ENCODE peak calls at places on chromosomes 2 and 18, in six cellular contexts. One of them, this sample, is unnamed.

GRCh38 chr18:5029622-5030021 is 167.4 kb downstream of the AKAIN1 start:
- DNase-seq in H1: no peak
- DNase-seq in K562: no peak
- DNase-seq in HCT116: no peak
- DNase-seq in GM12878: no peak
- DNase-seq in HepG2: no peak
- DNase-seq in this sample: no peak

GRCh38 chr18:75161629-75162028 is 47.3 kb downstream of the PTGR3 start:
- DNase-seq in H1: no peak
- DNase-seq in K562: peak
- DNase-seq in HCT116: peak
- DNase-seq in GM12878: no peak
- DNase-seq in HepG2: peak
- DNase-seq in this sample: peak

GRCh38 chr18:13216732-13217465 is 1.7 kb upstream of the LDLRAD4 start:
- DNase-seq in H1: peak
- DNase-seq in K562: no peak
- DNase-seq in HCT116: no peak
- DNase-seq in GM12878: no peak
- DNase-seq in HepG2: no peak
- DNase-seq in this sample: peak

GRCh38 chr2:29202819-29203495 is 87.7 kb downstream of the CLIP4 start:
- DNase-seq in H1: no peak
- DNase-seq in K562: no peak
- DNase-seq in HCT116: no peak
- DNase-seq in GM12878: no peak
- DNase-seq in HepG2: no peak
- DNase-seq in this sample: no peak

GRCh38 chr2:164661349-164661748 is 40.1 kb upstream of the GRB14 start:
- DNase-seq in H1: no peak
- DNase-seq in K562: no peak
- DNase-seq in HCT116: no peak
- DNase-seq in GM12878: no peak
- DNase-seq in HepG2: no peak
- DNase-seq in this sample: no peak

GRCh38 chr2:165857881-165858280 is 63.8 kb upstream of the GALNT3 start:
- DNase-seq in H1: no peak
- DNase-seq in K562: no peak
- DNase-seq in HCT116: no peak
- DNase-seq in GM12878: no peak
- DNase-seq in HepG2: no peak
- DNase-seq in this sample: no peak

GRCh38 chr18:61731693-61732376 is 161.0 kb downstream of the RNF152 start:
- DNase-seq in H1: no peak
- DNase-seq in K562: no peak
- DNase-seq in HCT116: no peak
- DNase-seq in GM12878: no peak
- DNase-seq in HepG2: no peak
- DNase-seq in this sample: no peak

GRCh38 chr2:61764035-61764800 is 89.6 kb downstream of the FAM161A start:
- DNase-seq in H1: peak
- DNase-seq in K562: peak
- DNase-seq in HCT116: peak
- DNase-seq in GM12878: peak
- DNase-seq in HepG2: peak
- DNase-seq in this sample: peak

GRCh38 chr2:59314367-59314766 is 1073.2 kb upstream of the FANCL start:
- DNase-seq in H1: no peak
- DNase-seq in K562: no peak
- DNase-seq in HCT116: no peak
- DNase-seq in GM12878: no peak
- DNase-seq in HepG2: no peak
- DNase-seq in this sample: no peak

GRCh38 chr18:13611616-13612110 is 114.7 kb downstream of the FAM210A start:
- DNase-seq in H1: no peak
- DNase-seq in K562: no peak
- DNase-seq in HCT116: no peak
- DNase-seq in GM12878: no peak
- DNase-seq in HepG2: no peak
- DNase-seq in this sample: peak

GRCh38 chr2:188786368-188786781 is 187.8 kb upstream of the COL3A1 start:
- DNase-seq in H1: no peak
- DNase-seq in K562: no peak
- DNase-seq in HCT116: peak
- DNase-seq in GM12878: no peak
- DNase-seq in HepG2: no peak
- DNase-seq in this sample: no peak

GRCh38 chr2:234955091-234955511 is 3.3 kb downstream of the SH3BP4 start:
- DNase-seq in H1: no peak
- DNase-seq in K562: no peak
- DNase-seq in HCT116: no peak
- DNase-seq in GM12878: no peak
- DNase-seq in HepG2: no peak
- DNase-seq in this sample: no peak

GRCh38 chr18:14942275-14942674 is 194.3 kb downstream of the ANKRD30B start:
- DNase-seq in H1: no peak
- DNase-seq in K562: no peak
- DNase-seq in HCT116: no peak
- DNase-seq in GM12878: no peak
- DNase-seq in HepG2: no peak
- DNase-seq in this sample: no peak

GRCh38 chr18:8367217-8367988 is 241.8 kb upstream of the RAB12 start:
- DNase-seq in H1: peak
- DNase-seq in K562: peak
- DNase-seq in HCT116: peak
- DNase-seq in GM12878: no peak
- DNase-seq in HepG2: no peak
- DNase-seq in this sample: peak

DNA sequence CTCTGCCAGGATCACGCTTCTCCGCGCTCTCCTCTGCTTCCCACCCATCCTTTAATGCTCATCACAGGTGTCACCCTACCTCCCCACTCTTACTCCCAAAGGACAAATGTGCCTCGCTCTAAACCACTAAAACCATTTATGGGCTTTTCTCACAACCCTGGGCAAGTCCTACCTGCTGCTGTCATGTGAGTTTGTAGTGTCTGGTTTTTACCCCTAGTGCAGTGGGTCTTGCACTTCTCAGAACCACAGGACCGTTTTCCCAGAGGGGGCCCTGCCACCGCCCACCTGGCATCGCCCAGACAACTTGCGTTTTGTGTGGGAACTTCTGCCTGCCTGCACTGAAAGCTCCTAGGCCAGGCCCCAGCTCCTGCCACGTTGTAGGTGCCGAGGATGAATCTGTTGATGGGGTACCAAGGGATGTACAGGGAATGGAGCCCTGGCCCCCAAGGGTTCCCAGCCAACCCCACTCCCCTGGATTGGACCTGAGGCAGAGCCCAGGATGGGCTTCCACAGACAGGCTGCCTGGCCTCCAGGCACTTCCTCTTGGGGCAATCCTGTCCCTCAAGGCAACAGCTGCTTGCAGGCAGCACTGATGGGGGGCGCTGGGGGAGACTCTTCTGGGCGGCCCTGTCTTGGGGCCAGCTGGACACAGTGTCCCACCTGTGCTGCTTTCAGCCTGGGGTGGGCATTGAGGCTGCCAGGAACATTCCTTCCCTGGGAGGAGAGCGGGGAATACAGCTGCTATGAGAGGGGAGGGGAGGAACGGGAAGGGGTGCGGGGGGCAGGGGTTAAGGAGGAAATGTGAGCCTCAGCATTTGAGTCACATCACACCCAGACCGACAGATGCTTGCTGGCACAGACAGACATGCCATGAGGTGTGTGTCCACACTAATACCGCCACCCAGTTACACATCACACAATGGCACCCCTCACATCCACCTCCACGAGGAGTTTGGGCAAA is 176.3 kb downstream of the ZFP36L2 start:
- DNase-seq in H1: no peak
- DNase-seq in K562: no peak
- DNase-seq in HCT116: no peak
- DNase-seq in GM12878: no peak
- DNase-seq in HepG2: no peak
- DNase-seq in this sample: no peak
- TF ChIP-seq JUND in H1: no peak
- TF ChIP-seq JUND in K562: no peak
- TF ChIP-seq JUND in HCT116: no peak
- TF ChIP-seq JUND in GM12878: no peak
- TF ChIP-seq JUND in HepG2: no peak
- TF ChIP-seq JUND in this sample: no peak

DNA sequence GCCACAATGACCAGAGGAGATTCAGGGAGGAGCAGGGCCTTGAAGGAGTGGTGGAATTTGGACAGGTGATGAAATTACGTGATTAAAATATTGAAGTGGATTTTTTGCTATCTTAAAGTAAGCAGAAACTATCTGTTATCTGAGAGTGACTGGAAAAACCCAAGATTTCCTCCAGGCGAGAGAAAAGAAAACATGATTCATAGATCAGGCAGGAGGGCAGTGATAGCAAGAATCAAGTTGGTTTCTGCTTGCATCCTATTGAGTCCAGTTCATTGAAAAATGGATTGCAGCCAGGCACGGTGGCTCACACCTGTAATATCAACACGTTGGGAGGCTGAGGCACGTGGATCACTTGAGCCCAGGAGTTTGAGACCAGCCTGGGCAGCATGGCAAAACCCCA is 127.8 kb downstream of the NXPH2 start:
- DNase-seq in H1: no peak
- DNase-seq in K562: no peak
- DNase-seq in HCT116: no peak
- DNase-seq in GM12878: no peak
- DNase-seq in HepG2: no peak
- DNase-seq in this sample: no peak
- TF ChIP-seq JUND in H1: no peak
- TF ChIP-seq JUND in K562: no peak
- TF ChIP-seq JUND in HCT116: no peak
- TF ChIP-seq JUND in GM12878: no peak
- TF ChIP-seq JUND in HepG2: no peak
- TF ChIP-seq JUND in this sample: no peak

GRCh38 chr2:127829845-127830246 is 18.9 kb upstream of the WDR33 start:
- DNase-seq in H1: no peak
- DNase-seq in K562: no peak
- DNase-seq in HCT116: no peak
- DNase-seq in GM12878: peak
- DNase-seq in HepG2: no peak
- DNase-seq in this sample: no peak
- TF ChIP-seq JUND in H1: no peak
- TF ChIP-seq JUND in K562: no peak
- TF ChIP-seq JUND in HCT116: no peak
- TF ChIP-seq JUND in GM12878: no peak
- TF ChIP-seq JUND in HepG2: no peak
- TF ChIP-seq JUND in this sample: no peak

GRCh38 chr2:25856377-25856776 is 21.9 kb downstream of the ASXL2 start:
- DNase-seq in H1: peak
- DNase-seq in K562: peak
- DNase-seq in HCT116: no peak
- DNase-seq in GM12878: no peak
- DNase-seq in HepG2: no peak
- DNase-seq in this sample: no peak

GRCh38 chr2:25854613-25855012 is 23.7 kb downstream of the ASXL2 start:
- DNase-seq in H1: no peak
- DNase-seq in K562: no peak
- DNase-seq in HCT116: no peak
- DNase-seq in GM12878: no peak
- DNase-seq in HepG2: no peak
- DNase-seq in this sample: no peak

GRCh38 chr2:25851740-25852503 is 26.4 kb downstream of the ASXL2 start:
- DNase-seq in H1: no peak
- DNase-seq in K562: peak
- DNase-seq in HCT116: peak
- DNase-seq in GM12878: peak
- DNase-seq in HepG2: peak
- DNase-seq in this sample: peak

GRCh38 chr2:25855065-25855464 is 23.2 kb downstream of the ASXL2 start:
- DNase-seq in H1: no peak
- DNase-seq in K562: no peak
- DNase-seq in HCT116: no peak
- DNase-seq in GM12878: no peak
- DNase-seq in HepG2: no peak
- DNase-seq in this sample: no peak

GRCh38 chr2:25853038-25853638 is 25.1 kb downstream of the ASXL2 start:
- DNase-seq in H1: no peak
- DNase-seq in K562: peak
- DNase-seq in HCT116: no peak
- DNase-seq in GM12878: no peak
- DNase-seq in HepG2: no peak
- DNase-seq in this sample: no peak
- TF ChIP-seq JUND in H1: no peak
- TF ChIP-seq JUND in K562: no peak
- TF ChIP-seq JUND in HCT116: no peak
- TF ChIP-seq JUND in GM12878: no peak
- TF ChIP-seq JUND in HepG2: no peak
- TF ChIP-seq JUND in this sample: no peak

GRCh38 chr2:68837861-68838341 is 33.3 kb downstream of the BMP10 start:
- DNase-seq in H1: no peak
- DNase-seq in K562: no peak
- DNase-seq in HCT116: no peak
- DNase-seq in GM12878: peak
- DNase-seq in HepG2: no peak
- DNase-seq in this sample: peak

GRCh38 chr2:68834737-68835136 is 36.5 kb downstream of the BMP10 start:
- DNase-seq in H1: no peak
- DNase-seq in K562: peak
- DNase-seq in HCT116: no peak
- DNase-seq in GM12878: no peak
- DNase-seq in HepG2: no peak
- DNase-seq in this sample: no peak

GRCh38 chr2:68837164-68837860 is 33.9 kb downstream of the BMP10 start:
- DNase-seq in H1: peak
- DNase-seq in K562: peak
- DNase-seq in HCT116: peak
- DNase-seq in GM12878: peak
- DNase-seq in HepG2: peak
- DNase-seq in this sample: peak

GRCh38 chr2:68833162-68833561 is 38.0 kb downstream of the BMP10 start:
- DNase-seq in H1: no peak
- DNase-seq in K562: no peak
- DNase-seq in HCT116: no peak
- DNase-seq in GM12878: no peak
- DNase-seq in HepG2: no peak
- DNase-seq in this sample: no peak

DNA sequence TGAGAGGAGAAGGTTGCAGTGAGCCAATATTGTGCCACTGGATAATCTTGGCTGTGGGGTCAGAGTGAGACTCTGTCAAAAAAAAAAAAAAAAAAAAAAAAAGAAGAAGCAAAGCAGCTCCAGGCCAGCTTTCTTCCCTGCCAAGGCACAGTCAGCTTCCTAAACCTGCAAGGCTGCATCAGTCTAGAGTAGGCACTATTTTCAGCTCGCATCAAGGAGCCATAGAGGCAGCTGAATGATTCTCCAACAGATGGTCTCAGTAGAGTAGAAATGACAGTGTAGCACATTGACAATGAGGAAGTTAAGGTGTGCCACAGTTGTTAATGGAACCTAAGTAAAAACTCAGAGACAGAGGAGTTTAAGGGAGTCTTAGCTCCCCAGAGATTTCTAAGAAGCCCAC is 35.6 kb downstream of the BMP10 start:
- DNase-seq in H1: no peak
- DNase-seq in K562: no peak
- DNase-seq in HCT116: no peak
- DNase-seq in GM12878: no peak
- DNase-seq in HepG2: no peak
- DNase-seq in this sample: no peak
- TF ChIP-seq JUND in H1: no peak
- TF ChIP-seq JUND in K562: no peak
- TF ChIP-seq JUND in HCT116: no peak
- TF ChIP-seq JUND in GM12878: no peak
- TF ChIP-seq JUND in HepG2: no peak
- TF ChIP-seq JUND in this sample: no peak

This sample was measured in T47D.